ENCODE peak calls at places on chromosomes 3 and 15, in six cellular contexts. F, N, X, M, I and D are unnamed samples.

GRCh38 chr3:21913791-21914190 is 162.8 kb upstream of the ZNF385D start:
- DNase-seq in N (no peak), I (no peak), F (no peak), M (no peak), X (no peak), D (no peak)

GRCh38 chr3:43319364-43319763 is 33.0 kb downstream of the SNRK start:
- DNase-seq in F (no peak), M (no peak), N (no peak), X (no peak), I (no peak), D (no peak)

GRCh38 chr3:87771338-87772059 is 287.3 kb downstream of the CGGBP1 start:
- DNase-seq in F (peak; percentile 52), M (peak; percentile 35), I (peak; percentile 8), N (peak; percentile 9), X (no peak), D (peak; percentile 13)

GRCh38 chr15:40313531-40314398 is 6.0 kb upstream of the PLCB2 start:
- DNase-seq in X (no peak), M (peak; percentile 53), N (no peak), F (no peak), I (no peak), D (no peak)

GRCh38 chr3:107675233-107675900 is 152.6 kb downstream of the BBX start:
- DNase-seq in F (no peak), X (no peak), N (no peak), M (no peak), I (no peak), D (no peak)

GRCh38 chr3:41002104-41002503 is 197.2 kb upstream of the CTNNB1 start:
- DNase-seq in N (no peak), X (no peak), M (no peak), F (no peak), I (no peak), D (no peak)

GRCh38 chr15:67882487-67883227 is 42.8 kb upstream of the RNU6-1 start:
- DNase-seq in X (peak; percentile 50), F (no peak), N (no peak), M (no peak), I (no peak), D (no peak)

GRCh38 chr3:27714101-27714526 is 8.0 kb downstream of the EOMES start:
- DNase-seq in N (no peak), F (no peak), M (no peak), X (no peak), I (no peak), D (no peak)

GRCh38 chr3:64444619-64445317 is 219.5 kb upstream of the PRICKLE2 start:
- DNase-seq in N (peak; percentile 53), F (no peak), I (no peak), X (no peak), M (no peak), D (no peak)

GRCh38 chr3:184805351-184806038 is 6.5 kb upstream of the VPS8 start:
- DNase-seq in F (no peak), N (peak; percentile 69), I (no peak), M (peak; percentile 72), X (peak; percentile 36), D (no peak)

GRCh38 chr15:100278596-100279380 is 63.0 kb downstream of the ADAMTS17 start:
- DNase-seq in N (no peak), M (no peak), I (no peak), F (no peak), X (no peak), D (no peak)

GRCh38 chr3:138492980-138493675 is 58.7 kb downstream of the ESYT3 start:
- DNase-seq in X (no peak), M (no peak), F (no peak), N (no peak), I (no peak), D (no peak)

GRCh38 chr15:47431501-47431900 is 285.8 kb upstream of the SEMA6D start:
- DNase-seq in N (no peak), I (no peak), M (peak; percentile 10), X (no peak), F (no peak), D (no peak)

GRCh38 chr3:4512895-4513616 is 19.9 kb downstream of the ITPR1 start:
- DNase-seq in F (no peak), X (peak; percentile 41), M (peak; percentile 95), N (peak; percentile 51), I (no peak), D (no peak)

GRCh38 chr3:195133462-195133861 is 137.5 kb downstream of the XXYLT1 start:
- DNase-seq in F (no peak), M (no peak), X (no peak), N (no peak), I (no peak), D (no peak)

GRCh38 chr3:150180349-150180748 is 209.7 kb upstream of the PFN2 start:
- DNase-seq in F (no peak), N (no peak), M (peak; percentile 61), X (no peak), I (no peak), D (no peak)

GRCh38 chr3:188683032-188683491 is 488.7 kb upstream of the TPRG1 start:
- DNase-seq in X (no peak), I (no peak), N (no peak), M (peak; percentile 6), F (no peak), D (no peak)

GRCh38 chr3:189766416-189766815 is 135.2 kb downstream of the TP63 start:
- DNase-seq in M (no peak), N (no peak), X (no peak), I (no peak), F (no peak), D (no peak)

GRCh38 chr3:46078712-46079400 is 51.6 kb upstream of the XCR1 start:
- DNase-seq in F (peak; percentile 91), N (peak; percentile 64), M (peak; percentile 85), X (peak; percentile 86), I (peak; percentile 82), D (peak; percentile 91)

GRCh38 chr3:24263069-24263668 is 231.5 kb downstream of the THRB start:
- DNase-seq in X (no peak), N (no peak), M (no peak), I (no peak), F (no peak), D (no peak)

GRCh38 chr3:33211444-33211843 is 7.2 kb downstream of the SUSD5 start:
- DNase-seq in I (no peak), M (no peak), N (no peak), X (no peak), F (no peak), D (peak; percentile 31)

DNA sequence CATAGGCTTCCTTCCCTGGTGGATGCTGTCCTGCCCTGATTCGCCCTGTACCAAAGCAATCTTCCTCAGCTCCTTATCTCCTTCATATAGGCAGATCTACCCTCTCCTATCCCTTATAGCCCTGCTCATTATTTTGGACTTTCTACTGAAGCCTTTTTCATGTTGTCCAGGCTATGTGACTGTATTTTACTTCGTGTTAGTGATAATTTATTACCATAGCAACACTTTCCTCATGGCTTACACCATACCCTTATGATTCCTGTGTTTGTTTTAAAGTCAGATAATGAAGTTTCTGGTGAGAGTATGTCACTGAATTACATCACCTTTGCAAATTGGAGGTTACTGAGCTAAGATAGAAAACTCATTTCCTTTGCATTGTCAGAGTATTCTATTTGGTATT is 352.6 kb downstream of the NLGN1 start:
- DNase-seq in I (no peak), F (no peak), M (no peak), X (no peak), N (no peak), D (no peak)
- TF ChIP-seq RAD21 in I (no peak), F (no peak), M (no peak), X (no peak), N (no peak), D (no peak)

DNA sequence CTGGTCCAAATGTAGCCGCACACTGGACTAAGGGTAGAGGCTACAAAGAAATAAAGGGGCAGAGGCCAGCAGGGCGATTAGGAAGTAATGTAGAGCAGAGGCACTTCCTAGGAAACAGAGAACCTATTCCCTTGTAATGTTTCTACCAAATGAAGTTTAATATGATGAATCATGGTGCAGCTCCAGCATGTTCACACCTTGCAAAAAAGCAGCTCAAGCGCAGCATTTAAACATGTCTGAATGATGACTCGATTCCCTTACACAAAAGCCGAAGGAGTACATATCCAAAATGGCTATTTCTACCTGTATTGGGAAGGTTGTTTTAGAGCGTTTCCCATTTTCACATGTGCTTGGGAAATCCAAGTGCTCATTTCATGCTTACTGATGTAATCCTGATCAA is 204.8 kb downstream of the MECOM start:
- DNase-seq in X (no peak), N (no peak), I (no peak), F (no peak), M (no peak), D (no peak)
- H2AFZ ChIP-seq in X (no peak overlapping the region), N (no peak overlapping the region), I (no peak overlapping the region), F (no peak overlapping the region), M (no peak overlapping the region), D (no peak overlapping the region)

GRCh38 chr3:17431477-17432045 is 310.9 kb downstream of the TBC1D5 start:
- DNase-seq in X (no peak), M (no peak), N (no peak), I (no peak), F (no peak), D (no peak)
- TF ChIP-seq YY1 in X (no peak), M (no peak), N (no peak), I (no peak), F (no peak), D (no peak)

GRCh38 chr15:91468861-91469260 is 368.8 kb downstream of the SV2B start:
- DNase-seq in F (no peak), I (no peak), X (no peak), N (no peak), M (no peak), D (no peak)
- TF ChIP-seq RAD21 in F (no peak), I (no peak), X (no peak), N (no peak), M (no peak), D (no peak)

GRCh38 chr3:156906275-156906674 is 80.1 kb downstream of the LEKR1 start:
- DNase-seq in M (no peak), I (no peak), X (no peak), N (no peak), F (no peak), D (no peak)
- H2AFZ ChIP-seq in M (no peak overlapping the region), I (no peak overlapping the region), X (no peak overlapping the region), N (no peak overlapping the region), F (no peak overlapping the region), D (no peak overlapping the region)

GRCh38 chr3:136861890-136862610 is at the start of gene NCK1:
- DNase-seq in M (peak; percentile 95), N (peak; percentile 95), F (peak; percentile 94), I (peak; percentile 90), X (peak; percentile 93), D (peak; percentile 94)

GRCh38 chr3:136858381-136858780 is 3.6 kb upstream of the NCK1 start:
- DNase-seq in F (no peak), X (no peak), N (no peak), I (no peak), M (no peak), D (no peak)

GRCh38 chr3:136862953-136863352 is 945 bp downstream of the NCK1 start:
- DNase-seq in N (no peak), F (no peak), M (no peak), I (no peak), X (no peak), D (no peak)

GRCh38 chr3:136860541-136860940 is 1.5 kb upstream of the NCK1 start:
- DNase-seq in F (no peak), N (no peak), X (no peak), I (no peak), M (no peak), D (no peak)

DNA sequence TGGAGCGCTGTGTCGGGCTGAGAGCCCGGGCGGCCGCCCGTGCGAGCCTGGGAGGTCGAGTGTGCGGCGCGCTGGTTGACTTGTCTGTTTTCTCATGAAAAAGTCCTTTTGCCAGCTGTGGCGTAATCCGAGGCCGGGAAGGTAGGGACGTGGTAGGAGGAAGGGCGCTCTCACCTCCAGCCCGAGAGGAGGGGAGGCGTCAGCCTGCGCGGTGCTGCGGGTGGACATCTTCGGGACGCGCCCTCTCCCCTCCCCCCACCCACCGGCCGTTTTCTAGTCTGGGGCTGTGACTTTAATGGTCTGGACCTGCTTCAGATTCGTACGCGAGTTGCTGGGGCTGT is 573 bp downstream of the NCK1 start:
- DNase-seq in X (peak; percentile 38), F (no peak), N (peak; percentile 76), M (peak; percentile 58), I (no peak), D (peak; percentile 24)
- TF ChIP-seq YY1 in X (peak; percentile 38), F (no peak), N (no peak), M (no peak), I (peak; percentile 67), D (peak; percentile 58)